ENCODE peak calls at places on chromosome 4, in six cellular contexts. Q is heart left ventricle; F is uterus; Y is upper lobe of right lung; J is right lobe of liver; W is naive thymus-derived CD4-positive, alpha-beta T cell. P is an unnamed sample. For H3K9me3, the result is how much of the 10 kb centered on the place peaks cover.

GRCh38 chr4:1720163-1720983 is 750 bp downstream of the TMEM129 start:
- DNase-seq in W (peak), Y (peak), F (no peak), Q (peak), J (peak), P (no peak)

GRCh38 chr4:9685692-9686091 is 95.7 kb upstream of the DRD5 start:
- DNase-seq in F (no peak), Q (no peak), J (no peak), Y (no peak), W (no peak), P (no peak)

GRCh38 chr4:168486961-168487820 is 6.9 kb upstream of the DDX60L start:
- DNase-seq in F (no peak), Q (no peak), W (no peak), Y (no peak), J (no peak), P (no peak)

GRCh38 chr4:10104211-10104990 is 12.2 kb downstream of the WDR1 start:
- DNase-seq in F (no peak), W (no peak), Q (no peak), Y (no peak), J (no peak), P (peak)

GRCh38 chr4:47209833-47210232 is 178.5 kb downstream of the GABRB1 start:
- DNase-seq in F (no peak), J (no peak), W (no peak), Y (no peak), Q (no peak), P (no peak)

GRCh38 chr4:94357624-94358023 is 15.0 kb upstream of the HPGDS start:
- DNase-seq in F (no peak), W (no peak), J (no peak), Y (no peak), Q (no peak), P (no peak)

GRCh38 chr4:84582988-84583870 is at the start of gene CDS1:
- DNase-seq in W (no peak), Y (peak), J (peak), F (no peak), Q (peak), P (no peak)

GRCh38 chr4:101806914-101807313 is 16.4 kb downstream of the BANK1 start:
- DNase-seq in Y (no peak), F (no peak), Q (no peak), J (no peak), W (no peak), P (no peak)

GRCh38 chr4:100738388-100739165 is 220.8 kb upstream of the EMCN start:
- DNase-seq in Y (no peak), F (no peak), W (no peak), Q (no peak), J (no peak), P (peak)

GRCh38 chr4:152935661-152936445 is at the start of gene FHDC1:
- DNase-seq in F (no peak), J (no peak), W (no peak), Q (no peak), Y (peak), P (no peak)

DNA sequence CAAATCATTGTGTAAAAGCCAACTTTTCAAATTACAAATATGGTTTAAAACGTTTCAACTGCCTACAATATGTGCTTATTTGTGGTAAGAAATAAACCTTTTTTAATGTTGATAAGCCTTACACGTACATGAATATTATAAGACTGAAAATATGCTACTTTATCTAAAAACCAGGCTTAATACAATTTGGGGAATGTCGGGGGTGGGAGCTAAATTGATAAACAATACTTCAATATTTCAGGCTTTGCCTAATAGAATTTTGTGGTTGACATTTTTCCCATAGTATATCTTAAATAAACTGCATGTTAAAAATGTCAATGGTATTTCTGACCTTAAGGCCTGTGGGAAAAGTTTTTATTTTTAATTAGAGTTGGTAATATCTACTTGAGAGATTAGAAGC is 69.8 kb upstream of the SLIT2 start:
- DNase-seq in Q (no peak), Y (no peak), F (no peak), W (no peak), J (no peak), P (no peak)
- H3K9me3 ChIP-seq in Q (under half), Y (under half), F (under half), W (under half), J (under half), P (under half)

DNA sequence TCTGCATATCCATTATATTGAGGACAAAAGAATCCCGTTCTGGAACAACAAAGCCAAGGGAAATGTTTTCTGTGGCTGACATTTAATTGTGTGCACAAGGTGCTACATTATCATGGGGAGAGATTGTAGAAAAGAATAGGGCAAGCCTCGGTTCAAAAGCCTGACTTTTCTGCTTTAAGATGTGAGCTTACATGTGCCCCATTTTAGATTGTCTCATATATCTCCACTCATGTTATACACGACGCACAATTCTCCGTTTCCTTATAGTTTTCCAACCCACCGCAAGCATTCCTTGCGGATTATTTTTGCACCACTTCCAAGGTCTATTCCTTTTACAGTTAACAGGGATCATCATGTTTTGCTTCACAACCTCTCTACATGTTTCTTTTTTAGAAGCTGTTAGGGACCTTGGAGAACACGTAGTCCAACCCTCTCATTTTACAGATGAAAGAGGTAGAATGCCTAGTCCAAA is 99.6 kb upstream of the MAML3 start:
- DNase-seq in Q (no peak), W (no peak), J (no peak), F (no peak), Y (no peak), P (no peak)
- H3K27ac ChIP-seq in Q (peak), W (no peak), J (no peak), F (peak), Y (peak), P (peak)

GRCh38 chr4:7575426-7575825 is 140.7 kb upstream of the PSAPL1 start:
- DNase-seq in F (no peak), J (no peak), W (no peak), Y (no peak), Q (no peak), P (no peak)
- H3K9me3 ChIP-seq in F (under half), J (under half), W (under half), Y (under half), Q (under half), P (under half)

GRCh38 chr4:34289489-34289888 is 1954.8 kb downstream of the ARAP2 start:
- DNase-seq in F (no peak), Y (no peak), Q (no peak), W (no peak), J (no peak), P (no peak)

GRCh38 chr4:34289962-34290361 is 1954.4 kb downstream of the ARAP2 start:
- DNase-seq in Y (no peak), J (no peak), W (no peak), F (no peak), Q (no peak), P (no peak)

GRCh38 chr4:34293459-34293858 is 1950.9 kb downstream of the ARAP2 start:
- DNase-seq in Y (no peak), J (no peak), Q (no peak), F (no peak), W (no peak), P (no peak)
- H3K27ac ChIP-seq in Y (no peak), J (no peak), Q (no peak), F (no peak), W (no peak), P (no peak)

GRCh38 chr4:43485196-43485595 is 592.7 kb downstream of the GRXCR1 start:
- DNase-seq in F (no peak), Q (no peak), Y (no peak), J (no peak), W (no peak), P (no peak)
- H3K9me3 ChIP-seq in F (under half), Q (under half), Y (under half), J (under half), W (under half), P (under half)

GRCh38 chr4:85833311-85833710 is 358.4 kb downstream of the ARHGAP24 start:
- DNase-seq in W (no peak), Q (no peak), F (no peak), Y (no peak), J (no peak), P (no peak)

GRCh38 chr4:85831647-85832046 is 356.7 kb downstream of the ARHGAP24 start:
- DNase-seq in F (no peak), Y (no peak), Q (no peak), W (no peak), J (no peak), P (no peak)

GRCh38 chr4:85836588-85836987 is 361.6 kb downstream of the ARHGAP24 start:
- DNase-seq in J (no peak), Q (no peak), W (no peak), F (no peak), Y (no peak), P (no peak)

GRCh38 chr4:85842540-85842939 is 367.6 kb downstream of the ARHGAP24 start:
- DNase-seq in Y (no peak), F (no peak), W (no peak), J (no peak), Q (no peak), P (peak)

DNA sequence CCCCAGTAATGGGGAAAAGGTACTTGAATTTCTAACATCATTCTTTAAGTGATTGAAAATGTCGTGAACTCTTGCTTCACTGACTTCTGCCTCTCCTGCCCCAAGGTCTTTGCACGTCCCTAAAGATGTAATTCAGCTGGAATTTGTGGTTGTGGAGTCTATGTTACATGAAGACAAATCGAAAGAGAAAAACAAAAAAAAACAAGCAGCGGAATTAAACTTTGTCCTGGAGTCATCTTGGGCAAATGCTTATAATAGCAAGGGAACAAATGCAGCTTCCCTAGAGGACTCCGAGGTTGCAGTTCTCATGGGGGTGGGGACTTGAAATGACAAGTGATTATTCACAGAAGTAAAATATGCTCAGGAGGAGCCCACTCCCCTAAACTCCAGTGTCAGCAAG is 362.4 kb downstream of the ARHGAP24 start:
- DNase-seq in Q (no peak), J (no peak), Y (no peak), W (no peak), F (no peak), P (no peak)
- H3K27ac ChIP-seq in Q (peak), J (no peak), Y (no peak), W (no peak), F (no peak), P (peak)

GRCh38 chr4:29553842-29554241 is 1166.3 kb upstream of the PCDH7 start:
- DNase-seq in Q (no peak), J (no peak), F (no peak), W (no peak), Y (no peak), P (no peak)
- H3K9me3 ChIP-seq in Q (under half), J (under half), F (under half), W (under half), Y (under half), P (under half)

GRCh38 chr4:77653162-77653758 is 47.6 kb downstream of the CXCL13 start:
- DNase-seq in W (no peak), Q (no peak), Y (no peak), F (no peak), J (no peak), P (no peak)
- H3K27ac ChIP-seq in W (no peak), Q (no peak), Y (no peak), F (no peak), J (peak), P (no peak)